ENCODE peak calls at places on chromosomes 12 and 14, in six cellular contexts. F is neural crest cell, N is left lung, D is AG09319, V is thoracic aorta, O is activated B cell treated with CpG ODN at 0.5 μM for 24 hours. K is an unnamed sample.

GRCh38 chr12:29157486-29157946 is 8.4 kb downstream of the FAR2 start:
- DNase-seq in F (no peak), N (no peak), D (no peak), V (no peak), O (no peak), K (no peak)

GRCh38 chr14:89352976-89353817 is 63.8 kb downstream of the FOXN3 start:
- DNase-seq in F (no peak), N (no peak), D (no peak), V (no peak), O (no peak), K (no peak)

GRCh38 chr14:90418053-90418452 is 21.2 kb downstream of the CALM1 start:
- DNase-seq in F (no peak), N (no peak), D (no peak), V (no peak), O (no peak), K (no peak)

GRCh38 chr14:95614335-95614734 is 71.9 kb upstream of the TCL1B start:
- DNase-seq in F (no peak), N (no peak), D (no peak), V (no peak), O (no peak), K (no peak)

GRCh38 chr12:6914246-6914947 is at the start of gene ENO2:
- DNase-seq in F (no peak), N (peak; percentile 92), D (no peak), V (peak; percentile 60), O (peak; percentile 71), K (peak; percentile 66)

GRCh38 chr14:76424359-76424758 is 48.4 kb downstream of the ESRRB start:
- DNase-seq in F (no peak), N (no peak), D (no peak), V (no peak), O (no peak), K (no peak)

GRCh38 chr14:36591482-36591881 is 9.1 kb upstream of the NKX2-8 start:
- DNase-seq in F (no peak), N (no peak), D (no peak), V (no peak), O (no peak), K (no peak)

GRCh38 chr12:28409892-28410291 is 219.6 kb downstream of the CCDC91 start:
- DNase-seq in F (no peak), N (no peak), D (no peak), V (no peak), O (no peak), K (no peak)

GRCh38 chr14:94373708-94374107 is 14.7 kb downstream of the SERPINA1 start:
- DNase-seq in F (no peak), N (no peak), D (peak; percentile 91), V (no peak), O (no peak), K (no peak)

GRCh38 chr12:108801736-108802665 is 55.4 kb downstream of the SSH1 start:
- DNase-seq in F (peak; percentile 61), N (no peak), D (peak; percentile 59), V (no peak), O (no peak), K (no peak)

GRCh38 chr14:32349322-32349721 is 20.2 kb downstream of the AKAP6 start:
- DNase-seq in F (no peak), N (no peak), D (no peak), V (no peak), O (no peak), K (no peak)

GRCh38 chr12:43776498-43776897 is 17.7 kb downstream of the IRAK4 start:
- DNase-seq in F (no peak), N (no peak), D (no peak), V (no peak), O (no peak), K (no peak)

GRCh38 chr14:64743061-64743460 is 38.8 kb downstream of the PLEKHG3 start:
- DNase-seq in F (no peak), N (no peak), D (no peak), V (no peak), O (no peak), K (no peak)

GRCh38 chr12:15590180-15590826 is 198.9 kb downstream of the EPS8 start:
- DNase-seq in F (peak; percentile 39), N (peak; percentile 57), D (no peak), V (no peak), O (peak; percentile 22), K (no peak)

GRCh38 chr14:100035700-100036099 is 29.5 kb upstream of the EVL start:
- DNase-seq in F (no peak), N (no peak), D (no peak), V (no peak), O (no peak), K (no peak)

GRCh38 chr12:28222081-28222700 is 31.9 kb downstream of the CCDC91 start:
- DNase-seq in F (no peak), N (no peak), D (no peak), V (no peak), O (no peak), K (no peak)

GRCh38 chr12:62190921-62191746 is 69.1 kb upstream of the USP15 start:
- DNase-seq in F (peak; percentile 20), N (peak; percentile 86), D (no peak), V (no peak), O (peak; percentile 22), K (no peak)

GRCh38 chr14:104555621-104556255 is 23.8 kb upstream of the C14orf180 start:
- DNase-seq in F (no peak), N (peak; percentile 62), D (no peak), V (no peak), O (no peak), K (peak; percentile 15)

GRCh38 chr12:112294793-112295192 is 87.4 kb downstream of the HECTD4 start:
- DNase-seq in F (no peak), N (no peak), D (no peak), V (no peak), O (no peak), K (no peak)
- TF ChIP-seq CTCF in F (no peak), N (no peak), D (peak; percentile 3), V (no peak), O (no peak), K (no peak)

GRCh38 chr14:69542311-69542710 is 32.4 kb downstream of the CCDC177 start:
- DNase-seq in F (no peak), N (no peak), D (no peak), V (no peak), O (no peak), K (no peak)

GRCh38 chr14:69548566-69548965 is 26.1 kb downstream of the CCDC177 start:
- DNase-seq in F (no peak), N (no peak), D (no peak), V (no peak), O (no peak), K (no peak)

GRCh38 chr14:69543341-69544249 is 31.1 kb downstream of the CCDC177 start:
- DNase-seq in F (peak; percentile 14), N (peak; percentile 80), D (peak; percentile 56), V (peak; percentile 13), O (no peak), K (peak; percentile 96)

GRCh38 chr14:69553221-69553620 is 21.4 kb downstream of the CCDC177 start:
- DNase-seq in F (no peak), N (no peak), D (peak; percentile 18), V (no peak), O (no peak), K (peak; percentile 71)

GRCh38 chr14:69547701-69548348 is 26.8 kb downstream of the CCDC177 start:
- DNase-seq in F (peak; percentile 75), N (peak; percentile 82), D (no peak), V (no peak), O (no peak), K (no peak)
- TF ChIP-seq CTCF in F (peak; percentile 89), N (peak; percentile 60), D (peak; percentile 49), V (peak; percentile 28), O (no peak), K (peak; percentile 81)

DNA sequence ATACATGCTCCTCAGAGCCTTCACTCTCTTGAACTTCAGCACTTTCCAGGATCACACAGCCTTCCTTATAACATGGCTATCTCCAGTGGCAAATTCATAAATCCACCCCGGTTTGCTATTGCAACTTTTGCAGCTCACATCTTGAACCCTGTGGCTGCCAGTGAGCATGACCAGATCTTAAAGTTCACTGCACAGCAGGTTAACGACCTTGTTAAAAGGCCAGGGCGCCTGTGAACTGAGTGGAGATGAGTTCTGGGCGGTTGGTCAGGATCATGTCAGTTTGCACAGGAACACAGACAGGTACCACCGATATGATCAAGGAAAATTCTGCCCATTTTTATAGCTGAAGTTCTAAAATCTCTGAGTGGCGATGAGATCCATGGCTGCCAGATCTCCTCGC is 24.7 kb upstream of the LTA4H start:
- DNase-seq in F (no peak), N (no peak), D (no peak), V (no peak), O (no peak), K (no peak)
- TF ChIP-seq CTCF in F (no peak), N (no peak), D (no peak), V (no peak), O (no peak), K (no peak)

GRCh38 chr12:126784328-126784921 is 1482.5 kb upstream of the TMEM132C start:
- DNase-seq in F (peak; percentile 52), N (no peak), D (no peak), V (no peak), O (no peak), K (no peak)
- TF ChIP-seq CTCF in F (peak; percentile 70), N (peak; percentile 26), D (peak; percentile 53), V (peak; percentile 20), O (no peak), K (no peak)

DNA sequence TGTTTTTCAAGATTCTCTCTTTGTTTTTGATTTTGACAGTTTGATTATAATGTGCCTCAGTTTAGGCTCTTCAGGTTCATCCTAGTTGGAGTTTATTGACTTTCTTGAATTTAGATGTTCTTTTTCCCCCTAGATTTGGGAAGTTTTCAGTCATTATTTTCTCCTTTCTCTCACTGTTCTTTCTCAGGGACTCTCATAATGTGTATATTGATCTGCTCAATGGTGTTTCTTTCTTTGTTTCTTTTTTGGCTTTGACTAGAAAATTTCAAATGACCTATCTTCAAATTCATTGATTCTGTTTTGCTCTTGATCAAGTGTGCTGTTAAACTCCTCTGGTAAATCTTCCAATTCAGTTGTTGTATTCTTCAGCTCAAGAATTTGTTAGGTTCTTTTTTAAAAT is 108.3 kb downstream of the RGS6 start:
- DNase-seq in F (no peak), N (no peak), D (no peak), V (no peak), O (no peak), K (no peak)
- TF ChIP-seq CTCF in F (no peak), N (no peak), D (no peak), V (no peak), O (no peak), K (no peak)

DNA sequence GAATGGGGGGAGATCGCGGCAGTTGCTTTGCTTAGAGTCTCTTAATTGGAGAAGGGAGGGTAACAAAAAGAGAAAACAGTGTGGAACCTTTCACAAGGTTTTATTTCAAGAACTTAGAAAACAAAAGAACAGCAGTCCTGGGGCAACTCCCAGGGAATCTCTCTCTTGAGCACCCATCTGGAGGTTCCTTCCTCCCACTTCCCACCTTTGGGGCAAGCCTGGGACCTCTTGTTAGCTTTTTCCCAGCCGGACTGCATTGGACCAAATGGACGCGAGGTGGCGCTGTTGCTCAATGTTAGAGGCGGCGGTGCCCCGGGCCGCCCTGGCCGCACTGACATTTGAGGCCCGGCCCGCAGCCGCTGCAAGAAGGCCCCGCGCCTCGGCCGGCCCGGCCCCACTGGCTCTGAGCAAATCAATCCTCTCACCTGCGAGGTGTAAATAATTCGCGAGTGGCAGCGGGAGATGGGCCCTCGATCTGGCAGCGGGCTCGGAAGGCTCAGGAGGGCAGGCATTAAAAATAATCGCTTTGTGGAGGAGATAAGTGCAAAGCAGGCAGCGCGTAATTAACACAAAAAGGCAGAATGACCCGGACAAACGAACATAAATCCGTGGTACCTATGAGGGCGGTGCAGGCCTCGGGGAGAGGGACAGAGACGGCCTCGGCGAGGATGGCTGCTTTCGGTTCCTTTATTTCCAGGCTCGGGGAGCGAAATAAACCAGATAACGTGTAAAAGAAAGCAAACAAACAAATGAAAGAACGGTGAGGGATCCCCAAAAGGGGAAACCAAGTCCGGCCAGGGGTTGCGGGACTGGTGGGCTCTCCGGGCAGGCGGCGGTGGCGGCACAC is 2.7 kb upstream of the HOXC8 start:
- DNase-seq in F (peak; percentile 95), N (peak; percentile 97), D (no peak), V (peak; percentile 59), O (peak; percentile 83), K (peak; percentile 76)
- TF ChIP-seq CTCF in F (peak; percentile 98), N (peak; percentile 92), D (peak; percentile 81), V (peak; percentile 94), O (peak; percentile 67), K (peak; percentile 96)

K was measured in CD14-positive monocyte.